ENCODE peak calls at places on chromosomes 3 and 15, in nine cellular contexts. One of them, this sample, is unnamed.

GRCh38 chr3:27146786-27147185 is 222.4 kb downstream of the NEK10 start:
- DNase-seq in activated CD8-positive, alpha-beta memory T cell treated with anti-CD3 and anti-CD28 coated beads for 4 hours: no peak
- DNase-seq in left lobe of liver: no peak
- DNase-seq in cardiac septum: no peak
- DNase-seq in EL: no peak
- DNase-seq in stimulated activated CD4-positive, alpha-beta T cell treated with anti-CD3 and anti-CD28 coated beads, Interleukin-15, amount 100 ng/mL, for 48 hours: no peak
- DNase-seq in MV-4-11: no peak
- DNase-seq in NCI-H1092: no peak
- DNase-seq in stimulated activated CD8-positive, alpha-beta memory T cell treated with anti-CD3 and anti-CD28 coated beads, Interleukin-15, amount 100 ng/mL, for 1 hour: no peak
- DNase-seq in this sample: no peak

GRCh38 chr3:67357610-67358458 is 296.6 kb downstream of the SUCLG2 start:
- DNase-seq in activated CD8-positive, alpha-beta memory T cell treated with anti-CD3 and anti-CD28 coated beads for 4 hours: no peak
- DNase-seq in left lobe of liver: no peak
- DNase-seq in cardiac septum: no peak
- DNase-seq in EL: peak
- DNase-seq in stimulated activated CD4-positive, alpha-beta T cell treated with anti-CD3 and anti-CD28 coated beads, Interleukin-15, amount 100 ng/mL, for 48 hours: no peak
- DNase-seq in MV-4-11: no peak
- DNase-seq in NCI-H1092: no peak
- DNase-seq in stimulated activated CD8-positive, alpha-beta memory T cell treated with anti-CD3 and anti-CD28 coated beads, Interleukin-15, amount 100 ng/mL, for 1 hour: no peak
- DNase-seq in this sample: peak

GRCh38 chr15:80343610-80344009 is 60.6 kb upstream of the ARNT2 start:
- DNase-seq in activated CD8-positive, alpha-beta memory T cell treated with anti-CD3 and anti-CD28 coated beads for 4 hours: no peak
- DNase-seq in left lobe of liver: no peak
- DNase-seq in cardiac septum: no peak
- DNase-seq in EL: no peak
- DNase-seq in stimulated activated CD4-positive, alpha-beta T cell treated with anti-CD3 and anti-CD28 coated beads, Interleukin-15, amount 100 ng/mL, for 48 hours: no peak
- DNase-seq in MV-4-11: no peak
- DNase-seq in NCI-H1092: no peak
- DNase-seq in stimulated activated CD8-positive, alpha-beta memory T cell treated with anti-CD3 and anti-CD28 coated beads, Interleukin-15, amount 100 ng/mL, for 1 hour: no peak
- DNase-seq in this sample: no peak

GRCh38 chr3:69439683-69440270 is 53.9 kb upstream of the FRMD4B start:
- DNase-seq in activated CD8-positive, alpha-beta memory T cell treated with anti-CD3 and anti-CD28 coated beads for 4 hours: no peak
- DNase-seq in left lobe of liver: no peak
- DNase-seq in cardiac septum: no peak
- DNase-seq in EL: peak
- DNase-seq in stimulated activated CD4-positive, alpha-beta T cell treated with anti-CD3 and anti-CD28 coated beads, Interleukin-15, amount 100 ng/mL, for 48 hours: no peak
- DNase-seq in MV-4-11: peak
- DNase-seq in NCI-H1092: no peak
- DNase-seq in stimulated activated CD8-positive, alpha-beta memory T cell treated with anti-CD3 and anti-CD28 coated beads, Interleukin-15, amount 100 ng/mL, for 1 hour: no peak
- DNase-seq in this sample: peak

GRCh38 chr15:29889545-29890329 is 67.5 kb upstream of the TJP1 start:
- DNase-seq in activated CD8-positive, alpha-beta memory T cell treated with anti-CD3 and anti-CD28 coated beads for 4 hours: no peak
- DNase-seq in left lobe of liver: no peak
- DNase-seq in cardiac septum: no peak
- DNase-seq in EL: peak
- DNase-seq in stimulated activated CD4-positive, alpha-beta T cell treated with anti-CD3 and anti-CD28 coated beads, Interleukin-15, amount 100 ng/mL, for 48 hours: no peak
- DNase-seq in MV-4-11: no peak
- DNase-seq in NCI-H1092: no peak
- DNase-seq in stimulated activated CD8-positive, alpha-beta memory T cell treated with anti-CD3 and anti-CD28 coated beads, Interleukin-15, amount 100 ng/mL, for 1 hour: no peak
- DNase-seq in this sample: no peak

GRCh38 chr3:134487406-134487805 is 1.5 kb downstream of the CEP63 start:
- DNase-seq in activated CD8-positive, alpha-beta memory T cell treated with anti-CD3 and anti-CD28 coated beads for 4 hours: no peak
- DNase-seq in left lobe of liver: no peak
- DNase-seq in cardiac septum: no peak
- DNase-seq in EL: no peak
- DNase-seq in stimulated activated CD4-positive, alpha-beta T cell treated with anti-CD3 and anti-CD28 coated beads, Interleukin-15, amount 100 ng/mL, for 48 hours: no peak
- DNase-seq in MV-4-11: peak
- DNase-seq in NCI-H1092: no peak
- DNase-seq in stimulated activated CD8-positive, alpha-beta memory T cell treated with anti-CD3 and anti-CD28 coated beads, Interleukin-15, amount 100 ng/mL, for 1 hour: no peak
- DNase-seq in this sample: peak

GRCh38 chr15:95760508-95760907 is 570.0 kb upstream of the NR2F2 start:
- DNase-seq in activated CD8-positive, alpha-beta memory T cell treated with anti-CD3 and anti-CD28 coated beads for 4 hours: no peak
- DNase-seq in left lobe of liver: peak
- DNase-seq in cardiac septum: no peak
- DNase-seq in EL: peak
- DNase-seq in stimulated activated CD4-positive, alpha-beta T cell treated with anti-CD3 and anti-CD28 coated beads, Interleukin-15, amount 100 ng/mL, for 48 hours: no peak
- DNase-seq in MV-4-11: no peak
- DNase-seq in NCI-H1092: no peak
- DNase-seq in stimulated activated CD8-positive, alpha-beta memory T cell treated with anti-CD3 and anti-CD28 coated beads, Interleukin-15, amount 100 ng/mL, for 1 hour: no peak
- DNase-seq in this sample: peak

GRCh38 chr15:98658831-98659699 is 10.7 kb downstream of the IGF1R start:
- DNase-seq in activated CD8-positive, alpha-beta memory T cell treated with anti-CD3 and anti-CD28 coated beads for 4 hours: no peak
- DNase-seq in left lobe of liver: no peak
- DNase-seq in cardiac septum: no peak
- DNase-seq in EL: peak
- DNase-seq in stimulated activated CD4-positive, alpha-beta T cell treated with anti-CD3 and anti-CD28 coated beads, Interleukin-15, amount 100 ng/mL, for 48 hours: no peak
- DNase-seq in MV-4-11: peak
- DNase-seq in NCI-H1092: peak
- DNase-seq in stimulated activated CD8-positive, alpha-beta memory T cell treated with anti-CD3 and anti-CD28 coated beads, Interleukin-15, amount 100 ng/mL, for 1 hour: no peak
- DNase-seq in this sample: peak

GRCh38 chr15:40342421-40343313 is 1.9 kb upstream of the CCDC9B start:
- DNase-seq in activated CD8-positive, alpha-beta memory T cell treated with anti-CD3 and anti-CD28 coated beads for 4 hours: no peak
- DNase-seq in left lobe of liver: no peak
- DNase-seq in cardiac septum: no peak
- DNase-seq in EL: peak
- DNase-seq in stimulated activated CD4-positive, alpha-beta T cell treated with anti-CD3 and anti-CD28 coated beads, Interleukin-15, amount 100 ng/mL, for 48 hours: no peak
- DNase-seq in MV-4-11: no peak
- DNase-seq in NCI-H1092: no peak
- DNase-seq in stimulated activated CD8-positive, alpha-beta memory T cell treated with anti-CD3 and anti-CD28 coated beads, Interleukin-15, amount 100 ng/mL, for 1 hour: no peak
- DNase-seq in this sample: no peak

GRCh38 chr15:71807691-71808091 is 2.7 kb upstream of the NR2E3 start:
- DNase-seq in activated CD8-positive, alpha-beta memory T cell treated with anti-CD3 and anti-CD28 coated beads for 4 hours: no peak
- DNase-seq in left lobe of liver: no peak
- DNase-seq in cardiac septum: no peak
- DNase-seq in EL: peak
- DNase-seq in stimulated activated CD4-positive, alpha-beta T cell treated with anti-CD3 and anti-CD28 coated beads, Interleukin-15, amount 100 ng/mL, for 48 hours: no peak
- DNase-seq in MV-4-11: no peak
- DNase-seq in NCI-H1092: no peak
- DNase-seq in stimulated activated CD8-positive, alpha-beta memory T cell treated with anti-CD3 and anti-CD28 coated beads, Interleukin-15, amount 100 ng/mL, for 1 hour: no peak
- DNase-seq in this sample: no peak

This sample was measured in OCI-M1.